ENCODE peak calls at places on chromosomes 4 and X, in ten cellular contexts. One of them, this sample, is unnamed.

GRCh38 chr4:139689093-139689722 is 23.6 kb downstream of the MGST2 start:
- DNase-seq in Caco-2: peak
- DNase-seq in GM13976: no peak
- DNase-seq in pancreas: no peak
- DNase-seq in tibial artery: no peak
- DNase-seq in left lung: no peak
- DNase-seq in H9: no peak
- DNase-seq in sigmoid colon: no peak
- DNase-seq in fibroblast of villous mesenchyme: no peak
- DNase-seq in CD8-positive, alpha-beta T cell: no peak
- DNase-seq in this sample: no peak

GRCh38 chr4:144645621-144646522 is at the start of gene HHIP:
- DNase-seq in sigmoid colon: peak
- DNase-seq in CD8-positive, alpha-beta T cell: no peak
- DNase-seq in tibial artery: peak
- DNase-seq in pancreas: peak
- DNase-seq in left lung: peak
- DNase-seq in fibroblast of villous mesenchyme: peak
- DNase-seq in GM13976: peak
- DNase-seq in H9: peak
- DNase-seq in Caco-2: no peak
- DNase-seq in this sample: peak

GRCh38 chr4:37389967-37390580 is 145.5 kb downstream of the NWD2 start:
- DNase-seq in Caco-2: no peak
- DNase-seq in left lung: peak
- DNase-seq in H9: no peak
- DNase-seq in tibial artery: no peak
- DNase-seq in CD8-positive, alpha-beta T cell: no peak
- DNase-seq in fibroblast of villous mesenchyme: peak
- DNase-seq in sigmoid colon: no peak
- DNase-seq in pancreas: no peak
- DNase-seq in GM13976: peak
- DNase-seq in this sample: peak

GRCh38 chr4:186918466-186918865 is 194.8 kb upstream of the FAT1 start:
- DNase-seq in sigmoid colon: no peak
- DNase-seq in H9: no peak
- DNase-seq in Caco-2: no peak
- DNase-seq in GM13976: no peak
- DNase-seq in tibial artery: no peak
- DNase-seq in CD8-positive, alpha-beta T cell: no peak
- DNase-seq in left lung: no peak
- DNase-seq in pancreas: no peak
- DNase-seq in fibroblast of villous mesenchyme: peak
- DNase-seq in this sample: no peak

GRCh38 chr4:97150966-97151365 is 992.3 kb downstream of the STPG2 start:
- DNase-seq in GM13976: no peak
- DNase-seq in left lung: no peak
- DNase-seq in tibial artery: no peak
- DNase-seq in sigmoid colon: no peak
- DNase-seq in CD8-positive, alpha-beta T cell: no peak
- DNase-seq in H9: no peak
- DNase-seq in Caco-2: no peak
- DNase-seq in fibroblast of villous mesenchyme: no peak
- DNase-seq in pancreas: no peak
- DNase-seq in this sample: no peak

GRCh38 chr4:125283702-125284279 is 31.0 kb upstream of the FAT4 start:
- DNase-seq in fibroblast of villous mesenchyme: peak
- DNase-seq in left lung: no peak
- DNase-seq in H9: no peak
- DNase-seq in GM13976: peak
- DNase-seq in CD8-positive, alpha-beta T cell: no peak
- DNase-seq in pancreas: no peak
- DNase-seq in tibial artery: no peak
- DNase-seq in sigmoid colon: no peak
- DNase-seq in Caco-2: no peak
- DNase-seq in this sample: peak

GRCh38 chrX:70292788-70293187 is 2.9 kb downstream of the KIF4A start:
- DNase-seq in pancreas: no peak
- DNase-seq in Caco-2: no peak
- DNase-seq in GM13976: no peak
- DNase-seq in sigmoid colon: no peak
- DNase-seq in tibial artery: no peak
- DNase-seq in CD8-positive, alpha-beta T cell: no peak
- DNase-seq in left lung: no peak
- DNase-seq in H9: no peak
- DNase-seq in fibroblast of villous mesenchyme: peak
- DNase-seq in this sample: no peak

GRCh38 chr4:37561803-37562207 is 124.4 kb downstream of the RELL1 start:
- DNase-seq in GM13976: no peak
- DNase-seq in pancreas: no peak
- DNase-seq in left lung: no peak
- DNase-seq in H9: no peak
- DNase-seq in Caco-2: no peak
- DNase-seq in CD8-positive, alpha-beta T cell: no peak
- DNase-seq in sigmoid colon: no peak
- DNase-seq in fibroblast of villous mesenchyme: no peak
- DNase-seq in tibial artery: no peak
- DNase-seq in this sample: no peak

GRCh38 chr4:13750594-13750993 is 123.1 kb upstream of the BOD1L1 start:
- DNase-seq in left lung: no peak
- DNase-seq in sigmoid colon: no peak
- DNase-seq in fibroblast of villous mesenchyme: no peak
- DNase-seq in pancreas: no peak
- DNase-seq in CD8-positive, alpha-beta T cell: no peak
- DNase-seq in H9: no peak
- DNase-seq in Caco-2: no peak
- DNase-seq in GM13976: no peak
- DNase-seq in tibial artery: no peak
- DNase-seq in this sample: no peak

GRCh38 chr4:149203256-149204001 is 612.2 kb downstream of the IQCM start:
- DNase-seq in tibial artery: no peak
- DNase-seq in GM13976: no peak
- DNase-seq in CD8-positive, alpha-beta T cell: no peak
- DNase-seq in sigmoid colon: no peak
- DNase-seq in fibroblast of villous mesenchyme: no peak
- DNase-seq in left lung: no peak
- DNase-seq in pancreas: no peak
- DNase-seq in Caco-2: no peak
- DNase-seq in H9: no peak
- DNase-seq in this sample: no peak

GRCh38 chr4:80192937-80193336 is 4.4 kb upstream of the PRDM8 start:
- DNase-seq in sigmoid colon: no peak
- DNase-seq in fibroblast of villous mesenchyme: peak
- DNase-seq in left lung: no peak
- DNase-seq in H9: no peak
- DNase-seq in GM13976: no peak
- DNase-seq in Caco-2: no peak
- DNase-seq in tibial artery: no peak
- DNase-seq in pancreas: no peak
- DNase-seq in CD8-positive, alpha-beta T cell: no peak
- DNase-seq in this sample: no peak

GRCh38 chrX:72299891-72300630 is 5.7 kb downstream of the CITED1 start:
- DNase-seq in sigmoid colon: no peak
- DNase-seq in tibial artery: no peak
- DNase-seq in pancreas: no peak
- DNase-seq in GM13976: no peak
- DNase-seq in left lung: no peak
- DNase-seq in H9: no peak
- DNase-seq in CD8-positive, alpha-beta T cell: no peak
- DNase-seq in fibroblast of villous mesenchyme: no peak
- DNase-seq in Caco-2: no peak
- DNase-seq in this sample: no peak

GRCh38 chrX:135951291-135951690 is 22.5 kb downstream of the MMGT1 start:
- DNase-seq in pancreas: no peak
- DNase-seq in sigmoid colon: no peak
- DNase-seq in H9: no peak
- DNase-seq in tibial artery: no peak
- DNase-seq in GM13976: no peak
- DNase-seq in CD8-positive, alpha-beta T cell: no peak
- DNase-seq in fibroblast of villous mesenchyme: no peak
- DNase-seq in Caco-2: no peak
- DNase-seq in left lung: no peak
- DNase-seq in this sample: no peak

GRCh38 chr4:130486841-130487240 is 1390.9 kb downstream of the C4orf33 start:
- DNase-seq in Caco-2: no peak
- DNase-seq in sigmoid colon: no peak
- DNase-seq in pancreas: no peak
- DNase-seq in tibial artery: no peak
- DNase-seq in CD8-positive, alpha-beta T cell: no peak
- DNase-seq in fibroblast of villous mesenchyme: no peak
- DNase-seq in left lung: no peak
- DNase-seq in GM13976: no peak
- DNase-seq in H9: no peak
- DNase-seq in this sample: no peak

GRCh38 chrX:139766545-139766983 is 58.6 kb upstream of the MCF2 start:
- DNase-seq in CD8-positive, alpha-beta T cell: peak
- DNase-seq in fibroblast of villous mesenchyme: no peak
- DNase-seq in H9: no peak
- DNase-seq in Caco-2: no peak
- DNase-seq in tibial artery: no peak
- DNase-seq in sigmoid colon: no peak
- DNase-seq in left lung: no peak
- DNase-seq in GM13976: no peak
- DNase-seq in pancreas: no peak
- DNase-seq in this sample: peak

GRCh38 chrX:149004936-149005335 is 500.2 kb downstream of the IDS start:
- DNase-seq in GM13976: no peak
- DNase-seq in fibroblast of villous mesenchyme: no peak
- DNase-seq in CD8-positive, alpha-beta T cell: no peak
- DNase-seq in pancreas: no peak
- DNase-seq in H9: peak
- DNase-seq in tibial artery: no peak
- DNase-seq in left lung: no peak
- DNase-seq in Caco-2: no peak
- DNase-seq in sigmoid colon: no peak
- DNase-seq in this sample: peak
- TF ChIP-seq CTCF in GM13976: no peak
- TF ChIP-seq CTCF in fibroblast of villous mesenchyme: no peak
- TF ChIP-seq CTCF in CD8-positive, alpha-beta T cell: no peak
- TF ChIP-seq CTCF in pancreas: no peak
- TF ChIP-seq CTCF in H9: peak
- TF ChIP-seq CTCF in tibial artery: no peak
- TF ChIP-seq CTCF in left lung: no peak
- TF ChIP-seq CTCF in Caco-2: no peak
- TF ChIP-seq CTCF in sigmoid colon: no peak
- TF ChIP-seq CTCF in this sample: peak

DNA sequence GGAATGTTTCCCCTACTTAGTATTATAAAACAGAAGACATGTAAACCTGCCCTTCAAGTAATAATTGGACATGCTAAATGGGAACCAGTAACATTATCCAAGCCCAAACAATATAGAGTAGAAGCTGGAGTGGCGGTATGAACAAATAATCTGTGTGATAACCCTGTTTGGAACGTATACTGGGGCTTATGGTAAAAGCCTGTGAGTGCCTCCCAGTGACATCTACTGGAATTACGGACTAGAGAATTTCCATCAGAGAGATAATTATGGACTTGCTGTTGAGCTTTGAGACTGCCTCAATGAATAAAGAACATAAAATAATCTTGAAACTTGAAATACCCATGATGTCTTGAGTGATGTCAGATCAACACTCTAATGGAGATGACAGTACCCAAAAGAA is 406.3 kb upstream of the GRIA3 start:
- DNase-seq in tibial artery: no peak
- DNase-seq in Caco-2: no peak
- DNase-seq in fibroblast of villous mesenchyme: no peak
- DNase-seq in sigmoid colon: no peak
- DNase-seq in CD8-positive, alpha-beta T cell: no peak
- DNase-seq in H9: no peak
- DNase-seq in left lung: no peak
- DNase-seq in GM13976: no peak
- DNase-seq in pancreas: no peak
- DNase-seq in this sample: no peak
- TF ChIP-seq CTCF in tibial artery: no peak
- TF ChIP-seq CTCF in Caco-2: no peak
- TF ChIP-seq CTCF in fibroblast of villous mesenchyme: peak
- TF ChIP-seq CTCF in sigmoid colon: no peak
- TF ChIP-seq CTCF in CD8-positive, alpha-beta T cell: no peak
- TF ChIP-seq CTCF in H9: peak
- TF ChIP-seq CTCF in left lung: no peak
- TF ChIP-seq CTCF in GM13976: no peak
- TF ChIP-seq CTCF in pancreas: no peak
- TF ChIP-seq CTCF in this sample: no peak

DNA sequence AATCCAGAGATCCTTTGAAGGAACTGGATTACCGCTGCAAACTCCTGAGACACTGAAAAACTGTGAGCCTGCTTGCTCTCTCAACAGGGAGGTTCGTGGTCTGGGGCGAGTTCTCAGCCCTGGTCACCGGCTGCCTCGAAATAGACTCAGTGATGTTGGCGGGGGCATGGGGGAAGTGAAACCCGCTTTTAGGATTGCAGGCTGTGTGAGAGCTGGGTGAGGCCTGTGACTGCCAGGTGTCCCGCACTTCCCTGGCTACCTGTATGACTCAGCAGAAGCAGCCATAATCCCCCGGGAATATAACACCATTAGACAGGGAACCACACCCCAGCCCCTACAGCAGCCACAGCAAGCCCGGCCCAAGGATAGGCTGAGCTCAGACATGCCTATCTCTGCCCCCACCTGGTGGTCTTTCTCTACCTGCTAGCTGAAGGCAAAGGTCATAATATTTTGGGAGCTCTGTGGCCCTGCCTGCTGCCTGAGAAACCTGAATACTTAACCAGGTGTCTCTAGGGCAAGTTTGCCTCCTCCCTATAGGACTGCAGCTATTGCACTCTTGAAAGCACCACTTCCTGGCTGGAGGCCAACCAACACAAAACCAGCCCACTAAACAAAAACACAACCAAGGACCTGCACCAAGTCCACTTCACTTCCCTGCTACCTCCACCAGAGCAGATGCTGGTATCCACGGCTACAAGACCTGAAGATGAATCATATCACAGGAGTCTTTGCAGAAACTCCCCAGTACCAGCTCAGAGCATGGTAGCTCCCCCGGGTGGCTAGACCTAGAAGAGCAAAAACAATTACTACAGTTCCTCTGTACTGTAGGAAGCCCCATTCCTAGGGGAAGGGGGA is 202.0 kb downstream of the RRAGB start:
- DNase-seq in GM13976: peak
- DNase-seq in pancreas: no peak
- DNase-seq in tibial artery: no peak
- DNase-seq in sigmoid colon: no peak
- DNase-seq in fibroblast of villous mesenchyme: no peak
- DNase-seq in CD8-positive, alpha-beta T cell: no peak
- DNase-seq in Caco-2: no peak
- DNase-seq in left lung: no peak
- DNase-seq in H9: peak
- DNase-seq in this sample: peak
- TF ChIP-seq CTCF in GM13976: no peak
- TF ChIP-seq CTCF in pancreas: no peak
- TF ChIP-seq CTCF in tibial artery: no peak
- TF ChIP-seq CTCF in sigmoid colon: no peak
- TF ChIP-seq CTCF in fibroblast of villous mesenchyme: no peak
- TF ChIP-seq CTCF in CD8-positive, alpha-beta T cell: no peak
- TF ChIP-seq CTCF in Caco-2: no peak
- TF ChIP-seq CTCF in left lung: no peak
- TF ChIP-seq CTCF in H9: no peak
- TF ChIP-seq CTCF in this sample: peak

DNA sequence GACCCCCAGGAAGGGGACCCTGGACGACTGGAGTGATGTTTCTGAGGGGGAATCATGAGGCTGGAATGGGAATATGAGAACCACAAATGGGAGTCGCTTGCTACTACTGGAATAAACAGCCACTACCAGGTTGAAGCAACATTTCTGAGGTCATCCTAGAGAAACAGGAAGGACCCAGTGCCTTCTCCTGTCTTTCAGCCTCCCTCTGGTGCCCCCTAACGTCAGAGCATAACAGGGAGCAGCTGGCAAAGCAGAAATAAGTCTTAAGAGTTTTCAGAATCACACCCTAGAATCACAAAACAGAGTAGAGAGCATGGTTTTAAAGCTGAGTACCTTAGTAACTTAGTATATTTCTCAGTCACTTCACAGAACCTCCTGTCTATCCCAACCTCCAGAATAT is 347.8 kb upstream of the PITX2 start:
- DNase-seq in H9: peak
- DNase-seq in pancreas: peak
- DNase-seq in GM13976: peak
- DNase-seq in tibial artery: no peak
- DNase-seq in left lung: no peak
- DNase-seq in CD8-positive, alpha-beta T cell: no peak
- DNase-seq in Caco-2: peak
- DNase-seq in sigmoid colon: no peak
- DNase-seq in fibroblast of villous mesenchyme: peak
- DNase-seq in this sample: peak
- TF ChIP-seq CTCF in H9: peak
- TF ChIP-seq CTCF in pancreas: no peak
- TF ChIP-seq CTCF in GM13976: peak
- TF ChIP-seq CTCF in tibial artery: no peak
- TF ChIP-seq CTCF in left lung: no peak
- TF ChIP-seq CTCF in CD8-positive, alpha-beta T cell: no peak
- TF ChIP-seq CTCF in Caco-2: peak
- TF ChIP-seq CTCF in sigmoid colon: no peak
- TF ChIP-seq CTCF in fibroblast of villous mesenchyme: peak
- TF ChIP-seq CTCF in this sample: peak

This sample was measured in GM20000.